ENCODE peak calls at places on chromosome 19, in six cellular contexts. U, N, T, J, Y and W are unnamed samples.

GRCh38 chr19:34733266-34733825 is 697 bp upstream of the ZNF181 start:
- DNase-seq in Y (no peak), T (peak; percentile 80), N (no peak), J (peak; percentile 39), U (no peak), W (peak; percentile 61)

GRCh38 chr19:35596366-35596999 is 10.5 kb downstream of the PMIS2 start:
- DNase-seq in U (no peak), N (no peak), J (peak; percentile 79), T (peak; percentile 44), Y (peak; percentile 51), W (peak; percentile 43)

GRCh38 chr19:54648129-54648528 is 14.7 kb upstream of the LILRB4 start:
- DNase-seq in J (no peak), Y (no peak), N (no peak), T (no peak), U (no peak), W (no peak)

GRCh38 chr19:49953376-49953775 is 7.6 kb downstream of the SIGLEC11 start:
- DNase-seq in J (no peak), U (no peak), Y (no peak), N (no peak), T (no peak), W (no peak)

GRCh38 chr19:31264379-31264778 is 84.9 kb downstream of the TSHZ3 start:
- DNase-seq in N (no peak), Y (no peak), T (no peak), U (no peak), J (no peak), W (no peak)

GRCh38 chr19:54107876-54108490 is 5.3 kb downstream of the NDUFA3 start:
- DNase-seq in T (no peak), J (no peak), Y (no peak), N (no peak), U (no peak), W (no peak)

GRCh38 chr19:38908854-38909253 is 3.1 kb downstream of the CCER2 start:
- DNase-seq in J (no peak), T (no peak), Y (no peak), N (no peak), U (no peak), W (no peak)

GRCh38 chr19:39444598-39445257 is 654 bp upstream of the SUPT5H start:
- DNase-seq in T (no peak), Y (no peak), N (no peak), U (no peak), J (no peak), W (no peak)

GRCh38 chr19:10408511-10409291 is 5.4 kb upstream of the CDC37 start:
- DNase-seq in J (no peak), U (no peak), N (no peak), Y (no peak), T (no peak), W (peak; percentile 34)

GRCh38 chr19:4288091-4288777 is 9.2 kb downstream of the SHD start:
- DNase-seq in N (no peak), Y (no peak), T (no peak), J (peak; percentile 66), U (peak; percentile 51), W (no peak)

GRCh38 chr19:22914646-22915045 is 82.6 kb downstream of the ZNF723 start:
- DNase-seq in J (no peak), U (no peak), N (no peak), T (no peak), Y (no peak), W (no peak)

GRCh38 chr19:58170860-58171259 is 12.0 kb upstream of the ZNF274 start:
- DNase-seq in J (no peak), N (no peak), U (no peak), T (no peak), Y (no peak), W (no peak)

GRCh38 chr19:21749090-21749489 is 18.3 kb downstream of the ZNF100 start:
- DNase-seq in N (no peak), J (no peak), Y (no peak), U (no peak), T (no peak), W (no peak)

DNA sequence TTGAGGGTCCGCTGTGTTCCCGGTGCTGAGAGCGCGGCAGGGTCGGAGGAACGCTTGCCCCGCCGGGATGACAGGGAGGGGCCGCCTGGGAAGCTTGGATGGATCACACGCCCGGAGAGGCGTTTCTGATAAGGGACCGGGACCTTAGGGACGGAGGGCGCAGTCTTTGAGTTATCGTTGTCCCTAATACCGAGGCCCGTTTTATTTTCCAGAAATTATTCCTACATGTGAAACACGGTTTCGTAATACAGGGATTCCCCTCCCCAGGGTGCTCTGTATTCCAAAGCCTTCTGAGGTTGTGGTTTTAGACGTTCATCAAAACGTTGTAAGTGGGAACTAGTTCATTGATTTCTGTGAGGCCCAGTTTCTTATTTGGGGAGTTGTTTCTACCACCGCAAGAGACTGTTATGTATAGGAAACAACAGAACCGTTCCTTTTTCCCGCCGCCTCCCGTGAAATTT is 744 bp downstream of the PDCD5 start:
- DNase-seq in U (no peak), T (no peak), J (peak; percentile 43), N (peak; percentile 54), Y (no peak), W (peak; percentile 55)
- TF ChIP-seq SIN3A in U (no peak), T (no peak), J (no peak), N (no peak), Y (no peak), W (no peak)

DNA sequence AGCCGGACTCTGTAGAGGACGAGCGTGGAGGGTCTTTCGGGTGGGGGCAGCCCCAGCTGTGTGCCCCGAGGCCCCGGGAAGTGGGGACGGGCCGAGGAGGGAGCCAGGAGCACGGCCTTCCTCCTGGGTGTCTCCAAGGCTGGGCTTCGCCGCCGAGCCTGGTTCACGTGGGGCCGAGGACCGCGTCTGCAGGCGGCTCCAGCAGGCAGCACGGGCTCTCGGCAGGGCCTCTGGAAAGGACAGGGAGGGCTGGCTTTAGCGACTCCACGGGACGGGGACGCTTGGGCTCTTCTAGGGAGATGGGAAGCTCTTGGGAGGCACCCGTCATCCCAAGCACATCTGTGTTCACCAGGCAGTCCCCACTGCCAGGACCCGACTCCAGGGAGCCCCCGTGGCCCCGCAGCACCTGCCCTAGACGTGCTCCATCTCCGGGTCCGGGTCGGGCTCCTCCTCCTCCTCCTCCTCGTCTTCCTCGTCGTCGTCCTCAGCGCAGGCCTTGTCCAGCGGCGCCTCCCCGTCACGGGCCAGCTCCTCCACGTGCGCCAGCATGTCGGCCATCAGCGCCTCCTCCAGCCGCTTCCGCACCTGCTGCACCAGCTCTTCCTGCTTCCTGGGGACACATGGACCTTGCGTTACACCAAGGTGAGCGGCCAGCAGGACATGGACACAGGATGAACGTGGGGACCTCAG is 9.9 kb upstream of the MEX3D start:
- DNase-seq in N (no peak), T (no peak), J (no peak), U (no peak), Y (no peak), W (no peak)
- TF ChIP-seq JUND in N (no peak), T (no peak), J (no peak), U (no peak), Y (no peak), W (no peak)

DNA sequence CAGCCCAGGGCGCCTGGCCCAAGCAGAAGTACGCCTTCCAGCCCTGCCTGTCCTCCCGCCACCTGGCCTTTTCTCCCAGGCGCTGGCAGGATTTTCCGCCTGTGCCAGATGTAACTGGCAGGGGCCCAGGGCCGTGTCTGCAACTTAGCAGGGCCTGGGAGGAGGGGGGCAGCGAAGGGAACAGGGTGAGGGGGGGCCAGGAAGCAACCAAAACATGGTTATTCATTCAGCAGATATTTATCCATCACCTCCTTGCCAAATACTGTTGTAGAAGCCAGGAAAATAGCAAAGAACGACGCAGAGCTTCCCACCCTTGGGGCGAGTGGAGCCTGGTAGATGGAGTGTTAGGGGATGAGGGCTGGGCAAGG is 5.6 kb downstream of the TLE6 start:
- DNase-seq in T (no peak), J (no peak), N (no peak), U (no peak), Y (no peak), W (peak; percentile 92)
- TF ChIP-seq SIN3A in T (no peak), J (no peak), N (no peak), U (no peak), Y (no peak), W (peak; percentile 54)

GRCh38 chr19:18672606-18673337 is 10.7 kb upstream of the CRTC1 start:
- DNase-seq in J (no peak), N (no peak), U (no peak), Y (no peak), T (no peak), W (no peak)
- TF ChIP-seq JUND in J (no peak), N (no peak), U (no peak), Y (no peak), T (no peak), W (no peak)

GRCh38 chr19:56153507-56153906 is 12.4 kb downstream of the ZNF444 start:
- DNase-seq in J (no peak), U (no peak), Y (no peak), T (no peak), N (peak; percentile 66), W (no peak)
- TF ChIP-seq SIN3A in J (no peak), U (no peak), Y (no peak), T (no peak), N (no peak), W (no peak)

GRCh38 chr19:56681702-56682101 is 10.1 kb upstream of the ZNF835 start:
- DNase-seq in U (no peak), T (no peak), Y (no peak), J (no peak), N (no peak), W (no peak)
- TF ChIP-seq JUND in U (no peak), T (no peak), Y (no peak), J (no peak), N (no peak), W (no peak)

GRCh38 chr19:42410371-42410770 is 16.8 kb downstream of the LIPE start:
- DNase-seq in Y (no peak), U (no peak), N (no peak), T (no peak), J (no peak), W (no peak)

GRCh38 chr19:42409477-42409876 is 17.7 kb downstream of the LIPE start:
- DNase-seq in Y (no peak), N (no peak), U (no peak), T (no peak), J (no peak), W (peak; percentile 54)

GRCh38 chr19:42412661-42413076 is 14.5 kb downstream of the LIPE start:
- DNase-seq in Y (no peak), J (no peak), N (no peak), T (no peak), U (no peak), W (peak; percentile 46)

GRCh38 chr19:42412223-42412622 is 15.0 kb downstream of the LIPE start:
- DNase-seq in U (no peak), J (no peak), N (no peak), Y (no peak), T (no peak), W (peak; percentile 70)

DNA sequence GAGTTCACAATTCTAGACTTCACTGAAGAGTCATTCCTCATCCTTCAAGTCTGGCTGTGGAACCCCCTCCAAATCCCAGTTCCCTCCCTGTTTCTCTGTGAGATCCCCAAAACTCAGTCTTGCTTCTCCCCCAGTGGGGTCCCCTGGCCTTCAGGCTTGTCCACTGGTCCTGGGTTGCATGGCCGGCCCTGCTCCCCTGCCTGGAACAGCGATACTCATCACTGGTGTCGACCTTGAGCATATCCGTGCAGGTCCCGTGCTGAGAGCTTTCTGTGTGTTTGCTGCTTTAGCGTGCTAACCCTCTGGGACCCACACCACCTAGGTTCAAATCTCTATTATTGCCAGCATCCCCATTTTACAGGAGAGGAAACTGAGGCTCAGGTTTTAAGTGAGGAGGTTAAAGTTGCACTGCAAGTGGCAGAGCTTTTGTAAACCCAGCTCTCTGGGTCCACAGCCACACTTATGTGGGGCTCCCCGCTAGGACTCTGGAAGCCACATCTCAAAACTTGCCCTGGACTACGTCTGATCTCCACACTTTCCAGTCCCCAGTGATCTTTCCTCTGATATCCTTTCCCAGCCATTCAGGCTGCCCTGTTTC is 15.5 kb downstream of the LIPE start:
- DNase-seq in U (no peak), Y (no peak), J (no peak), N (no peak), T (no peak), W (no peak)
- TF ChIP-seq SIN3A in U (no peak), Y (no peak), J (no peak), N (no peak), T (no peak), W (no peak)